ENCODE peak calls at places on chromosomes 3 and 15, in nine cellular contexts. Q is endodermal cell; D is lower lobe of right lung; L is HepG2; O is body of pancreas; F is OCI-LY7; B is adrenal gland; T is PC-3; E is CD8-positive, alpha-beta T cell. Y is an unnamed sample. For H3K36me3 and H3K4me1, the result is how much of the 10 kb centered on the place peaks cover.

GRCh38 chr15:86231864-86232801 is 152.5 kb downstream of the AGBL1 start:
- DNase-seq in D (no peak), E (peak), B (peak), Q (peak), O (peak), L (peak), T (peak), F (peak), Y (no peak)

GRCh38 chr3:189903562-189904250 is 217.0 kb downstream of the P3H2 start:
- DNase-seq in Q (no peak), L (no peak), B (no peak), D (no peak), T (no peak), O (no peak), E (no peak), F (no peak), Y (no peak)

GRCh38 chr3:195441971-195442572 is 748 bp downstream of the ACAP2 start:
- DNase-seq in D (peak), F (peak), O (peak), E (peak), T (peak), Q (peak), L (no peak), B (peak), Y (peak)

GRCh38 chr15:26051771-26052685 is 188.9 kb upstream of the ATP10A start:
- DNase-seq in E (no peak), O (no peak), L (no peak), D (no peak), F (no peak), T (peak), B (no peak), Q (no peak), Y (no peak)

GRCh38 chr3:13740795-13741194 is 139.1 kb downstream of the WNT7A start:
- DNase-seq in D (no peak), L (no peak), O (no peak), E (no peak), B (no peak), F (no peak), T (no peak), Q (no peak), Y (no peak)

GRCh38 chr15:63052128-63052826 is 9.7 kb downstream of the TPM1 start:
- DNase-seq in L (no peak), Q (no peak), O (no peak), T (no peak), F (no peak), E (no peak), D (no peak), B (no peak), Y (no peak)

GRCh38 chr3:135393898-135394525 is 571.5 kb upstream of the PPP2R3A start:
- DNase-seq in F (no peak), O (no peak), T (no peak), B (no peak), Q (no peak), D (no peak), E (no peak), L (no peak), Y (no peak)

GRCh38 chr3:23845361-23845760 is 39.6 kb downstream of the UBE2E1 start:
- DNase-seq in B (no peak), L (no peak), F (no peak), O (no peak), Q (no peak), T (no peak), E (no peak), D (no peak), Y (no peak)

GRCh38 chr3:128072454-128073184 is 20.4 kb downstream of the SEC61A1 start:
- DNase-seq in B (peak), T (no peak), Q (peak), D (no peak), L (no peak), E (peak), F (no peak), O (peak), Y (no peak)
- H3K36me3 ChIP-seq in B (half or more), T (under half), Q (half or more), D (half or more), L (under half), E (under half), F (half or more), O (under half), Y (under half)

GRCh38 chr3:68060186-68060585 is 405.8 kb upstream of the SUCLG2 start:
- DNase-seq in F (no peak), E (no peak), B (no peak), Q (no peak), L (no peak), D (no peak), O (no peak), T (no peak), Y (no peak)
- H3K4me1 ChIP-seq in F (under half), E (half or more), B (under half), Q (under half), L (under half), D (under half), O (under half), T (under half), Y (under half)

GRCh38 chr15:64426845-64427465 is 33.4 kb upstream of the ZNF609 start:
- DNase-seq in Q (no peak), B (no peak), D (no peak), O (no peak), F (peak), T (peak), L (peak), E (no peak), Y (no peak)
- TF ChIP-seq CTCF in Q (peak), B (peak), D (peak), O (peak), F (peak), T (peak), L (peak), E (peak), Y (peak)

GRCh38 chr3:172332256-172333041 is 115.8 kb downstream of the GHSR start:
- DNase-seq in D (peak), B (peak), T (peak), Q (peak), L (peak), F (peak), O (peak), E (peak), Y (peak)

GRCh38 chr3:172330413-172330812 is 117.8 kb downstream of the GHSR start:
- DNase-seq in L (no peak), D (no peak), T (no peak), E (no peak), Q (no peak), F (no peak), O (no peak), B (no peak), Y (no peak)

GRCh38 chr3:172326993-172327392 is 121.3 kb downstream of the GHSR start:
- DNase-seq in L (no peak), D (no peak), F (no peak), E (no peak), O (no peak), Q (no peak), B (no peak), T (no peak), Y (no peak)

GRCh38 chr3:172328282-172328681 is 120.0 kb downstream of the GHSR start:
- DNase-seq in T (no peak), Q (no peak), D (no peak), F (no peak), B (no peak), O (no peak), L (no peak), E (no peak), Y (no peak)

DNA sequence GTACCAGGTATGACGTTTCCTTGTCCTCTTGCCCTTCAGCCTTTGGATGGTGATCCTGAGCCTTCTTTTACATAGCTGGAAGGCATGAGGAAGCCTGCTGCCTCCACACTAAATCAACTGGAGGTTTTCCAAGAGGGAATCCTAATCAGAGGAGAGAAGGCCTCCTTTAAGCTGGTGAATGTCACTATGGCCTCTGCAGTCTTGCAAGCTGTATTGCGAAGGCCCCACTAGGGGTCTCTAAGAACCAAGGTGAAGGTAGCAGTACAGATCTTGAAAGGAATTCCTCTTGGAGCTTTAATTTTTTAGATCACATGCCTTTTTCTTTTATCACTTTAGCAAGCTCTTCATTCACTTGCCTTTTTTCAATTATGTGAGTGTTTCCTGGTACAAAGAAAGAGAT is 119.2 kb downstream of the GHSR start:
- DNase-seq in T (no peak), B (no peak), E (no peak), D (no peak), L (no peak), F (no peak), O (no peak), Q (peak), Y (no peak)
- H3K36me3 ChIP-seq in T (under half), B (half or more), E (under half), D (half or more), L (under half), F (under half), O (under half), Q (half or more), Y (under half)

DNA sequence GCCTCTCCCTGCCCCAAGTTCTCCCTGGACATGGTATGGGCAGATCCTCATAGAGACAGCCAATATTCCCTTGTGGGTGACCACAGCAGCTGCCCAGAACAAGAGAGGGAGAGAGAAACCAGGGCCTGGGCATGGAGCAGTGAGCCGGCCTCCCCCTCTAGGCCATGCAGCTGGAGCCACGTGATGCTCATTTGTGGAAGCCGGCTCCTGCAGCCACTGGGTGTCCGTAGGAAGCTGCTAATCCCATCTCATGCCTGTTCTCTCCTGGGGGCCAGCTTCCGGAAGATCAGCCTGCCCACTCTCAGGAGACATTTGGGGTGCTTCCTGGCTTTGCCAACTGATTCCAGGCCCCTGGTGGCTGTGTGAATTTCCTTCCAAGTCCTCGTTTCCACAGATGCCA is 55.4 kb downstream of the LINGO1 start:
- DNase-seq in E (no peak), L (no peak), D (no peak), T (no peak), F (no peak), Q (no peak), O (no peak), B (no peak), Y (no peak)
- H3K4me1 ChIP-seq in E (under half), L (under half), D (under half), T (under half), F (under half), Q (under half), O (under half), B (under half), Y (under half)

Y was measured in Caco-2.